ENCODE peak calls at places on chromosomes 2 and 18, in nine cellular contexts. L, S, Y, I, R, G, J, W and M are unnamed samples.

GRCh38 chr2:237429761-237430160 is 15.8 kb upstream of the COL6A3 start:
- DNase-seq in G (no peak), S (no peak), R (no peak), J (peak; percentile 76), L (no peak), Y (no peak), W (no peak), I (no peak), M (no peak)

GRCh38 chr2:129877795-129878775 is 101.4 kb upstream of the RAB6C start:
- DNase-seq in R (peak; percentile 33), I (peak; percentile 46), G (peak; percentile 41), J (no peak), S (peak; percentile 16), W (no peak), L (no peak), Y (peak; percentile 44), M (no peak)

GRCh38 chr2:232674491-232674890 is 22.6 kb upstream of the GIGYF2 start:
- DNase-seq in W (no peak), I (no peak), L (no peak), R (no peak), S (no peak), J (no peak), Y (no peak), G (no peak), M (no peak)

GRCh38 chr2:164847966-164848365 is 6.3 kb upstream of the COBLL1 start:
- DNase-seq in L (no peak), Y (no peak), I (no peak), R (no peak), S (no peak), G (no peak), J (no peak), W (no peak), M (no peak)

GRCh38 chr2:127097841-127098651 is 8.9 kb downstream of the BIN1 start:
- DNase-seq in W (no peak), L (no peak), R (no peak), S (no peak), I (no peak), J (no peak), G (no peak), Y (no peak), M (no peak)

GRCh38 chr2:220076734-220077133 is 449.3 kb downstream of the SLC4A3 start:
- DNase-seq in G (peak; percentile 88), I (no peak), W (peak; percentile 97), S (peak; percentile 87), J (no peak), R (no peak), L (peak; percentile 16), Y (peak; percentile 27), M (no peak)

GRCh38 chr2:28765316-28765715 is 13.7 kb downstream of the PPP1CB start:
- DNase-seq in W (no peak), S (no peak), I (no peak), L (no peak), R (no peak), J (no peak), G (peak; percentile 26), Y (no peak), M (no peak)

GRCh38 chr2:156589381-156590079 is 153.4 kb downstream of the GPD2 start:
- DNase-seq in L (no peak), I (peak; percentile 61), R (no peak), J (no peak), W (peak; percentile 51), Y (peak; percentile 43), S (peak; percentile 26), G (peak; percentile 21), M (no peak)

GRCh38 chr2:170924969-170925368 is 4.1 kb upstream of the GORASP2 start:
- DNase-seq in Y (no peak), S (no peak), G (no peak), I (no peak), L (no peak), W (no peak), R (no peak), J (no peak), M (no peak)

GRCh38 chr18:9417081-9417841 is 58.1 kb upstream of the RALBP1 start:
- DNase-seq in R (peak; percentile 74), Y (peak; percentile 12), W (no peak), I (peak; percentile 90), L (no peak), G (peak; percentile 84), J (no peak), S (peak; percentile 51), M (no peak)

GRCh38 chr2:96548558-96549465 is 12.3 kb downstream of the ARID5A start:
- DNase-seq in R (no peak), J (no peak), Y (no peak), W (no peak), G (no peak), L (no peak), S (no peak), I (no peak), M (no peak)